ENCODE peak calls at places on chromosomes 5 and 9, in six cellular contexts. U, H, Z, K, X and E are unnamed samples.

GRCh38 chr5:64180661-64181343 is 15.2 kb downstream of the RNF180 start:
- DNase-seq in Z (no peak), U (no peak), X (no peak), H (no peak), K (no peak), E (no peak)

GRCh38 chr9:5953743-5954707 is 61.4 kb downstream of the RANBP6 start:
- DNase-seq in U (no peak), Z (no peak), X (no peak), H (no peak), K (no peak), E (no peak)

GRCh38 chr5:26894719-26895263 is 143.6 kb downstream of the CDH9 start:
- DNase-seq in H (no peak), Z (no peak), U (no peak), X (no peak), K (no peak), E (no peak)

GRCh38 chr5:127858116-127858784 is 155.1 kb downstream of the CCDC192 start:
- DNase-seq in Z (no peak), U (no peak), X (no peak), H (no peak), K (no peak), E (no peak)

GRCh38 chr9:13941686-13942085 is 372.3 kb downstream of the NFIB start:
- DNase-seq in X (no peak), Z (no peak), K (no peak), U (no peak), H (no peak), E (no peak)

GRCh38 chr9:89463986-89464901 is 33.7 kb downstream of the SEMA4D start:
- DNase-seq in X (peak; percentile 73), Z (peak; percentile 75), U (no peak), K (peak; percentile 30), H (no peak), E (peak; percentile 50)

GRCh38 chr5:154485092-154485491 is 7.1 kb upstream of the HAND1 start:
- DNase-seq in H (no peak), U (peak; percentile 36), Z (no peak), K (no peak), X (no peak), E (no peak)

GRCh38 chr9:132545578-132545977 is 36.8 kb upstream of the BARHL1 start:
- DNase-seq in H (no peak), K (peak; percentile 51), Z (no peak), U (no peak), X (no peak), E (no peak)

GRCh38 chr9:35933525-35934067 is 24.3 kb downstream of the SPAAR start:
- DNase-seq in U (no peak), H (no peak), Z (no peak), X (no peak), K (no peak), E (no peak)

GRCh38 chr5:143432658-143433239 is 29.3 kb upstream of the NR3C1 start:
- DNase-seq in K (no peak), H (no peak), X (no peak), Z (no peak), U (no peak), E (no peak)

GRCh38 chr5:76319673-76320072 is 83.4 kb upstream of the IQGAP2 start:
- DNase-seq in K (no peak), U (no peak), Z (peak; percentile 40), H (no peak), X (no peak), E (peak; percentile 70)

GRCh38 chr5:145917288-145917687 is 19.1 kb upstream of the SH3RF2 start:
- DNase-seq in K (no peak), X (no peak), U (no peak), H (no peak), Z (no peak), E (no peak)

GRCh38 chr9:70438341-70438924 is 24.0 kb upstream of the KLF9 start:
- DNase-seq in Z (peak; percentile 88), X (no peak), H (no peak), K (no peak), U (no peak), E (peak; percentile 79)

GRCh38 chr5:163815240-163815791 is 309.9 kb downstream of the MAT2B start:
- DNase-seq in H (no peak), X (no peak), U (no peak), K (no peak), Z (no peak), E (no peak)

GRCh38 chr5:42994285-42995151 is 45.6 kb downstream of the ANXA2R start:
- DNase-seq in U (peak; percentile 69), H (peak; percentile 80), K (peak; percentile 92), Z (peak; percentile 91), X (peak; percentile 81), E (peak; percentile 82)